ENCODE peak calls at places on chromosomes 5 and 9, in six cellular contexts. One of them, this sample, is unnamed. For H3K4me1, the result is how much of the 10 kb centered on the place peaks cover.

GRCh38 chr5:36723921-36724320 is 117.5 kb downstream of the SLC1A3 start:
- DNase-seq in HepG2: no peak
- DNase-seq in ovary: no peak
- DNase-seq in uterus: no peak
- DNase-seq in transverse colon: no peak
- DNase-seq in HCT116: no peak
- DNase-seq in this sample: no peak

GRCh38 chr9:7185612-7186011 is 427.8 kb downstream of the KDM4C start:
- DNase-seq in HepG2: peak
- DNase-seq in ovary: no peak
- DNase-seq in uterus: no peak
- DNase-seq in transverse colon: no peak
- DNase-seq in HCT116: peak
- DNase-seq in this sample: no peak

GRCh38 chr9:16058131-16058549 is 505.3 kb downstream of the CCDC171 start:
- DNase-seq in HepG2: no peak
- DNase-seq in ovary: no peak
- DNase-seq in uterus: no peak
- DNase-seq in transverse colon: no peak
- DNase-seq in HCT116: no peak
- DNase-seq in this sample: no peak

GRCh38 chr5:172164773-172165212 is 23.2 kb downstream of the STK10 start:
- DNase-seq in HepG2: peak
- DNase-seq in ovary: no peak
- DNase-seq in uterus: no peak
- DNase-seq in transverse colon: no peak
- DNase-seq in HCT116: no peak
- DNase-seq in this sample: peak

GRCh38 chr9:114389612-114390368 is 2.0 kb upstream of the AKNA start:
- DNase-seq in HepG2: no peak
- DNase-seq in ovary: no peak
- DNase-seq in uterus: no peak
- DNase-seq in transverse colon: no peak
- DNase-seq in HCT116: no peak
- DNase-seq in this sample: no peak

GRCh38 chr9:93575706-93576295 is 583 bp upstream of the PHF2 start:
- DNase-seq in HepG2: no peak
- DNase-seq in ovary: peak
- DNase-seq in uterus: peak
- DNase-seq in transverse colon: peak
- DNase-seq in HCT116: no peak
- DNase-seq in this sample: peak

GRCh38 chr5:80755634-80756033 is 100.9 kb upstream of the DHFR start:
- DNase-seq in HepG2: no peak
- DNase-seq in ovary: no peak
- DNase-seq in uterus: no peak
- DNase-seq in transverse colon: no peak
- DNase-seq in HCT116: no peak
- DNase-seq in this sample: no peak

GRCh38 chr5:149397530-149397929 is 18.4 kb upstream of the IL17B start:
- DNase-seq in HepG2: no peak
- DNase-seq in ovary: no peak
- DNase-seq in uterus: peak
- DNase-seq in transverse colon: no peak
- DNase-seq in HCT116: no peak
- DNase-seq in this sample: peak

GRCh38 chr9:7180247-7180646 is 422.5 kb downstream of the KDM4C start:
- DNase-seq in HepG2: no peak
- DNase-seq in ovary: no peak
- DNase-seq in uterus: no peak
- DNase-seq in transverse colon: no peak
- DNase-seq in HCT116: no peak
- DNase-seq in this sample: no peak

GRCh38 chr9:133027134-133027533 is 3.7 kb upstream of the GTF3C5 start:
- DNase-seq in HepG2: no peak
- DNase-seq in ovary: no peak
- DNase-seq in uterus: no peak
- DNase-seq in transverse colon: no peak
- DNase-seq in HCT116: no peak
- DNase-seq in this sample: no peak

GRCh38 chr5:148268556-148268955 is at the start of gene SPINK13:
- DNase-seq in HepG2: peak
- DNase-seq in ovary: peak
- DNase-seq in uterus: no peak
- DNase-seq in transverse colon: no peak
- DNase-seq in HCT116: peak
- DNase-seq in this sample: peak

GRCh38 chr5:135033866-135034185 is 202 bp downstream of the PITX1 start:
- DNase-seq in HepG2: no peak
- DNase-seq in ovary: no peak
- DNase-seq in uterus: no peak
- DNase-seq in transverse colon: no peak
- DNase-seq in HCT116: no peak
- DNase-seq in this sample: no peak

GRCh38 chr9:81855538-81855937 is 72.7 kb upstream of the SPATA31D4 start:
- DNase-seq in HepG2: no peak
- DNase-seq in ovary: no peak
- DNase-seq in uterus: no peak
- DNase-seq in transverse colon: no peak
- DNase-seq in HCT116: no peak
- DNase-seq in this sample: no peak

GRCh38 chr5:167573274-167574127 is 717.9 kb upstream of the WWC1 start:
- DNase-seq in HepG2: no peak
- DNase-seq in ovary: no peak
- DNase-seq in uterus: no peak
- DNase-seq in transverse colon: no peak
- DNase-seq in HCT116: no peak
- DNase-seq in this sample: no peak

GRCh38 chr5:37412515-37412914 is 33.4 kb downstream of the WDR70 start:
- DNase-seq in HepG2: no peak
- DNase-seq in ovary: no peak
- DNase-seq in uterus: no peak
- DNase-seq in transverse colon: no peak
- DNase-seq in HCT116: no peak
- DNase-seq in this sample: no peak

GRCh38 chr5:142441638-142442037 is 116.8 kb upstream of the SPRY4 start:
- DNase-seq in HepG2: no peak
- DNase-seq in ovary: peak
- DNase-seq in uterus: peak
- DNase-seq in transverse colon: peak
- DNase-seq in HCT116: peak
- DNase-seq in this sample: peak

GRCh38 chr5:174693697-174694400 is 30.5 kb upstream of the MSX2 start:
- DNase-seq in HepG2: peak
- DNase-seq in ovary: no peak
- DNase-seq in uterus: no peak
- DNase-seq in transverse colon: peak
- DNase-seq in HCT116: no peak
- DNase-seq in this sample: no peak

GRCh38 chr9:136806067-136806466 is 1.7 kb upstream of the RABL6 start:
- DNase-seq in HepG2: no peak
- DNase-seq in ovary: no peak
- DNase-seq in uterus: no peak
- DNase-seq in transverse colon: no peak
- DNase-seq in HCT116: no peak
- DNase-seq in this sample: no peak

GRCh38 chr5:5978501-5979361 is 399.6 kb downstream of the MED10 start:
- DNase-seq in HepG2: no peak
- DNase-seq in ovary: no peak
- DNase-seq in uterus: no peak
- DNase-seq in transverse colon: no peak
- DNase-seq in HCT116: no peak
- DNase-seq in this sample: no peak

GRCh38 chr9:91783876-91784672 is 166.0 kb downstream of the ROR2 start:
- DNase-seq in HepG2: no peak
- DNase-seq in ovary: no peak
- DNase-seq in uterus: no peak
- DNase-seq in transverse colon: no peak
- DNase-seq in HCT116: no peak
- DNase-seq in this sample: no peak
- H3K27ac ChIP-seq in HepG2: no peak
- H3K27ac ChIP-seq in ovary: no peak
- H3K27ac ChIP-seq in uterus: no peak
- H3K27ac ChIP-seq in transverse colon: no peak
- H3K27ac ChIP-seq in HCT116: no peak
- H3K27ac ChIP-seq in this sample: no peak

GRCh38 chr5:95518417-95518816 is 36.4 kb downstream of the SKIC3 start:
- DNase-seq in HepG2: no peak
- DNase-seq in ovary: no peak
- DNase-seq in uterus: no peak
- DNase-seq in transverse colon: no peak
- DNase-seq in HCT116: no peak
- DNase-seq in this sample: no peak

GRCh38 chr5:95524423-95524822 is 30.4 kb downstream of the SKIC3 start:
- DNase-seq in HepG2: no peak
- DNase-seq in ovary: no peak
- DNase-seq in uterus: no peak
- DNase-seq in transverse colon: no peak
- DNase-seq in HCT116: no peak
- DNase-seq in this sample: no peak

GRCh38 chr5:95519681-95520080 is 35.1 kb downstream of the SKIC3 start:
- DNase-seq in HepG2: no peak
- DNase-seq in ovary: no peak
- DNase-seq in uterus: no peak
- DNase-seq in transverse colon: no peak
- DNase-seq in HCT116: no peak
- DNase-seq in this sample: no peak

GRCh38 chr5:95519151-95519550 is 35.6 kb downstream of the SKIC3 start:
- DNase-seq in HepG2: no peak
- DNase-seq in ovary: no peak
- DNase-seq in uterus: no peak
- DNase-seq in transverse colon: no peak
- DNase-seq in HCT116: no peak
- DNase-seq in this sample: no peak

DNA sequence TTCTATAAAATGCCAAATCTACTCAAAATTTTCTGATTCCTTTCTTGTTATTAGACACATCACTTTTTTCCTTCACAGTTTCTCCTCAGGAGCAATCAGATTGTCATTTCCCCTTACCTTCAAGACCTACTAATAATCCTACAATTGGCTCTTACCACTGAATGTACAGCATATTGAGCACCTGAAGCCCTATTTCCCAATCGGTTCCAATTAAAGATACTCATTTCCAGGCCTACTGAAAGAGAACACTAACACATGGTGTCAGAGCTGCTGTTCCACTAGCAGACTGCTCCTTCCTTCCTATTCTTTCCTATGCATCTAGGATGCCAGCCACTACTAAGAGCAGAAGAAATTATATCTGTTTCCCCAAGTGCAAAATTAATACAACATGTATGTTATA is 34.6 kb downstream of the SKIC3 start:
- DNase-seq in HepG2: no peak
- DNase-seq in ovary: no peak
- DNase-seq in uterus: no peak
- DNase-seq in transverse colon: no peak
- DNase-seq in HCT116: no peak
- DNase-seq in this sample: no peak
- TF ChIP-seq POLR2A in HepG2: no peak
- TF ChIP-seq POLR2A in ovary: no peak
- TF ChIP-seq POLR2A in uterus: no peak
- TF ChIP-seq POLR2A in transverse colon: no peak
- TF ChIP-seq POLR2A in HCT116: no peak
- TF ChIP-seq POLR2A in this sample: no peak

GRCh38 chr5:673837-674629 is 19.1 kb downstream of the TPPP start:
- DNase-seq in HepG2: no peak
- DNase-seq in ovary: no peak
- DNase-seq in uterus: no peak
- DNase-seq in transverse colon: no peak
- DNase-seq in HCT116: no peak
- DNase-seq in this sample: no peak
- H3K4me1 ChIP-seq in HepG2: under half
- H3K4me1 ChIP-seq in ovary: under half
- H3K4me1 ChIP-seq in uterus: under half
- H3K4me1 ChIP-seq in transverse colon: under half
- H3K4me1 ChIP-seq in HCT116: under half
- H3K4me1 ChIP-seq in this sample: under half

GRCh38 chr5:65426656-65427055 is 55.1 kb downstream of the ADAMTS6 start:
- DNase-seq in HepG2: no peak
- DNase-seq in ovary: no peak
- DNase-seq in uterus: no peak
- DNase-seq in transverse colon: no peak
- DNase-seq in HCT116: no peak
- DNase-seq in this sample: no peak
- H3K27ac ChIP-seq in HepG2: no peak
- H3K27ac ChIP-seq in ovary: no peak
- H3K27ac ChIP-seq in uterus: no peak
- H3K27ac ChIP-seq in transverse colon: no peak
- H3K27ac ChIP-seq in HCT116: no peak
- H3K27ac ChIP-seq in this sample: no peak

This sample was measured in adrenal gland.